ENCODE peak calls at places on chromosomes 2 and 18, in six cellular contexts. F is Ammon's horn; Q is foreskin fibroblast; K is AG08396; W is stimulated activated CD4-positive, alpha-beta T cell treated with anti-CD3 and anti-CD28 coated beads, TNF-alpha, amount 100 ng/mL, for 4 hours; H is NCI-H774. Y is an unnamed sample.
A peak's percentile ranks its signal among the peaks of the same experiment; 100 is the strongest.

GRCh38 chr18:29154196-29154757 is 977.3 kb upstream of the CDH2 start:
- DNase-seq in F (no peak), Q (peak; percentile 55), K (peak; percentile 16), W (no peak), H (no peak), Y (no peak)

GRCh38 chr2:147913701-147914480 is 69.1 kb downstream of the ACVR2A start:
- DNase-seq in F (peak; percentile 45), Q (no peak), K (no peak), W (no peak), H (no peak), Y (no peak)

GRCh38 chr2:62797107-62797506 is 91.6 kb downstream of the EHBP1 start:
- DNase-seq in F (no peak), Q (no peak), K (no peak), W (no peak), H (no peak), Y (no peak)

GRCh38 chr2:222362336-222362735 is 62.0 kb upstream of the SGPP2 start:
- DNase-seq in F (no peak), Q (no peak), K (no peak), W (no peak), H (no peak), Y (no peak)

GRCh38 chr2:27729198-27729597 is 42.3 kb upstream of the MRPL33 start:
- DNase-seq in F (no peak), Q (no peak), K (no peak), W (no peak), H (no peak), Y (no peak)

GRCh38 chr2:171706152-171706803 is 19.0 kb downstream of the DYNC1I2 start:
- DNase-seq in F (no peak), Q (peak; percentile 53), K (no peak), W (no peak), H (no peak), Y (no peak)

GRCh38 chr2:222993920-222994650 is 57.9 kb upstream of the KCNE4 start:
- DNase-seq in F (peak; percentile 96), Q (peak; percentile 97), K (peak; percentile 72), W (no peak), H (no peak), Y (no peak)

GRCh38 chr2:23520256-23520655 is 135.3 kb downstream of the KLHL29 start:
- DNase-seq in F (no peak), Q (no peak), K (no peak), W (no peak), H (no peak), Y (peak; percentile 72)

GRCh38 chr18:45359275-45360009 is 255.8 kb upstream of the SLC14A2 start:
- DNase-seq in F (no peak), Q (no peak), K (no peak), W (no peak), H (peak; percentile 64), Y (peak; percentile 80)

GRCh38 chr2:36485521-36485920 is 112.4 kb downstream of the FEZ2 start:
- DNase-seq in F (no peak), Q (peak; percentile 96), K (peak; percentile 53), W (no peak), H (no peak), Y (no peak)

GRCh38 chr2:201754683-201755415 is 25.9 kb downstream of the ALS2 start:
- DNase-seq in F (peak; percentile 11), Q (no peak), K (peak; percentile 8), W (no peak), H (no peak), Y (no peak)

GRCh38 chr2:238015705-238016104 is 45.1 kb upstream of the SCLY start:
- DNase-seq in F (no peak), Q (no peak), K (no peak), W (no peak), H (no peak), Y (no peak)

GRCh38 chr18:72107647-72108046 is 436.5 kb downstream of the CBLN2 start:
- DNase-seq in F (peak; percentile 54), Q (peak; percentile 24), K (peak; percentile 1), W (no peak), H (no peak), Y (peak; percentile 68)

GRCh38 chr18:25283769-25284168 is 68.2 kb downstream of the ZNF521 start:
- DNase-seq in F (no peak), Q (no peak), K (no peak), W (no peak), H (no peak), Y (no peak)

GRCh38 chr2:71647346-71647745 is 194.0 kb downstream of the DYSF start:
- DNase-seq in F (no peak), Q (no peak), K (no peak), W (no peak), H (no peak), Y (no peak)

GRCh38 chr18:7334973-7335568 is 104.2 kb downstream of the LRRC30 start:
- DNase-seq in F (no peak), Q (no peak), K (no peak), W (no peak), H (no peak), Y (no peak)

GRCh38 chr2:222433381-222434173 is 9.2 kb downstream of the SGPP2 start:
- DNase-seq in F (no peak), Q (no peak), K (no peak), W (no peak), H (no peak), Y (peak; percentile 71)

GRCh38 chr2:9789371-9789770 is 53.9 kb upstream of the TAF1B start:
- DNase-seq in F (no peak), Q (no peak), K (no peak), W (no peak), H (no peak), Y (no peak)

GRCh38 chr2:209162129-209162528 is 261.7 kb upstream of the MAP2 start:
- DNase-seq in F (no peak), Q (no peak), K (no peak), W (no peak), H (no peak), Y (no peak)

GRCh38 chr2:54675281-54675680 is 48.2 kb upstream of the EML6 start:
- DNase-seq in F (no peak), Q (no peak), K (no peak), W (no peak), H (no peak), Y (no peak)

GRCh38 chr2:210421916-210422315 is 54.6 kb downstream of the LANCL1 start:
- DNase-seq in F (no peak), Q (no peak), K (no peak), W (no peak), H (no peak), Y (no peak)

GRCh38 chr2:25215948-25216679 is 47.7 kb upstream of the POMC start:
- DNase-seq in F (peak; percentile 51), Q (peak; percentile 86), K (peak; percentile 46), W (peak; percentile 76), H (peak; percentile 66), Y (peak; percentile 90)

GRCh38 chr2:205539603-205540002 is 142.7 kb upstream of the NRP2 start:
- DNase-seq in F (no peak), Q (no peak), K (no peak), W (no peak), H (no peak), Y (no peak)

GRCh38 chr18:8962192-8962772 is 140.2 kb upstream of the NDUFV2 start:
- DNase-seq in F (no peak), Q (no peak), K (no peak), W (no peak), H (no peak), Y (no peak)

GRCh38 chr2:106685180-106685897 is 198.2 kb downstream of the CD8B2 start:
- DNase-seq in F (no peak), Q (no peak), K (no peak), W (no peak), H (no peak), Y (no peak)

GRCh38 chr2:71070294-71071025 is 2.0 kb downstream of the NAGK start:
- DNase-seq in F (peak; percentile 63), Q (peak; percentile 58), K (peak; percentile 50), W (no peak), H (no peak), Y (peak; percentile 78)

GRCh38 chr2:44778221-44778654 is 163.3 kb upstream of the SIX3 start:
- DNase-seq in F (no peak), Q (peak; percentile 10), K (no peak), W (no peak), H (no peak), Y (peak; percentile 75)

GRCh38 chr18:56085561-56085960 is 497.6 kb upstream of the TCF4 start:
- DNase-seq in F (no peak), Q (peak; percentile 76), K (peak; percentile 12), W (no peak), H (no peak), Y (no peak)

GRCh38 chr2:19505199-19506136 is 147.0 kb upstream of the OSR1 start:
- DNase-seq in F (no peak), Q (no peak), K (no peak), W (no peak), H (no peak), Y (no peak)

GRCh38 chr18:48543228-48543627 is 4.4 kb downstream of the CTIF start:
- DNase-seq in F (no peak), Q (no peak), K (no peak), W (peak; percentile 13), H (no peak), Y (peak; percentile 94)

GRCh38 chr2:229775614-229776313 is 61.4 kb upstream of the DNER start:
- DNase-seq in F (no peak), Q (no peak), K (no peak), W (no peak), H (no peak), Y (no peak)

GRCh38 chr2:62197609-62198236 is 1.8 kb downstream of the B3GNT2 start:
- DNase-seq in F (peak; percentile 42), Q (peak; percentile 48), K (peak; percentile 50), W (no peak), H (no peak), Y (peak; percentile 81)

GRCh38 chr18:11066038-11066437 is 83.3 kb downstream of the PIEZO2 start:
- DNase-seq in F (no peak), Q (no peak), K (no peak), W (no peak), H (no peak), Y (peak; percentile 66)

GRCh38 chr18:76456018-76456750 is 38.9 kb downstream of the ZNF516 start:
- DNase-seq in F (no peak), Q (no peak), K (no peak), W (no peak), H (no peak), Y (peak; percentile 48)

GRCh38 chr18:12307251-12307736 is 747 bp upstream of the TUBB6 start:
- DNase-seq in F (no peak), Q (peak; percentile 90), K (peak; percentile 77), W (no peak), H (no peak), Y (peak; percentile 78)

GRCh38 chr2:101967826-101968498 is 23.8 kb upstream of the IL1R2 start:
- DNase-seq in F (peak; percentile 19), Q (peak; percentile 85), K (no peak), W (no peak), H (no peak), Y (no peak)

GRCh38 chr18:31227497-31228229 is 65.0 kb upstream of the DSC1 start:
- DNase-seq in F (no peak), Q (no peak), K (no peak), W (no peak), H (no peak), Y (no peak)

GRCh38 chr2:154443919-154444318 is 254.6 kb upstream of the KCNJ3 start:
- DNase-seq in F (no peak), Q (no peak), K (no peak), W (no peak), H (no peak), Y (no peak)